ENCODE peak calls at places on chromosomes 5 and 9, in eight cellular contexts. W is hepatic stellate cell; O is DMS153; R is heart left ventricle; G is adipocyte; E is stimulated activated CD4-positive, alpha-beta T cell treated with anti-CD3 and anti-CD28 coated beads, Interleukin-15, amount 100 ng/mL, for 24 hours; Q is NCI-H460; F is heart right ventricle. J is an unnamed sample.

GRCh38 chr5:72171667-72172066 is 64.4 kb downstream of the MAP1B start:
- DNase-seq in W (no peak), Q (no peak), G (no peak), F (no peak), O (no peak), R (peak), E (peak), J (no peak)

GRCh38 chr9:38172601-38173000 is 103.6 kb upstream of the SHB start:
- DNase-seq in G (no peak), W (no peak), Q (no peak), O (no peak), F (no peak), R (no peak), E (no peak), J (no peak)

GRCh38 chr5:74304536-74304935 is 336.0 kb downstream of the ENC1 start:
- DNase-seq in Q (no peak), R (no peak), E (no peak), W (no peak), O (no peak), F (no peak), G (no peak), J (no peak)

GRCh38 chr9:132942541-132943182 is 1.8 kb downstream of the TSC1 start:
- DNase-seq in R (no peak), F (no peak), W (no peak), G (peak), E (no peak), Q (no peak), O (no peak), J (no peak)

GRCh38 chr9:93595461-93595860 is 19.1 kb downstream of the PHF2 start:
- DNase-seq in W (no peak), O (no peak), F (no peak), G (no peak), R (no peak), E (no peak), Q (no peak), J (no peak)

GRCh38 chr5:54022156-54022685 is 288.2 kb downstream of the ARL15 start:
- DNase-seq in R (no peak), F (no peak), O (no peak), E (no peak), Q (no peak), W (no peak), G (no peak), J (no peak)

GRCh38 chr5:14204785-14205321 is 61.7 kb downstream of the TRIO start:
- DNase-seq in O (peak), G (peak), E (no peak), R (peak), W (no peak), F (peak), Q (no peak), J (no peak)

GRCh38 chr5:148297695-148298094 is 14.5 kb upstream of the SPINK7 start:
- DNase-seq in R (no peak), E (no peak), G (no peak), Q (no peak), W (no peak), F (no peak), O (no peak), J (no peak)

GRCh38 chr9:127121628-127122175 is 733 bp downstream of the ANGPTL2 start:
- DNase-seq in Q (no peak), E (no peak), W (peak), F (no peak), G (peak), R (no peak), O (no peak), J (no peak)

GRCh38 chr5:127013407-127013806 is 17.0 kb downstream of the MARCHF3 start:
- DNase-seq in F (no peak), W (no peak), O (no peak), G (no peak), E (no peak), Q (no peak), R (no peak), J (no peak)

GRCh38 chr5:34905564-34905963 is 9.7 kb downstream of the RAD1 start:
- DNase-seq in F (no peak), E (no peak), Q (peak), R (no peak), G (peak), O (no peak), W (no peak), J (no peak)

GRCh38 chr5:96172436-96172835 is 210.8 kb upstream of the ELL2 start:
- DNase-seq in E (no peak), R (no peak), F (no peak), O (no peak), G (peak), W (peak), Q (no peak), J (no peak)

GRCh38 chr5:126188804-126189203 is 234.4 kb upstream of the GRAMD2B start:
- DNase-seq in W (no peak), E (no peak), F (no peak), G (no peak), O (no peak), Q (no peak), R (no peak), J (no peak)

GRCh38 chr9:91163773-91164471 is 197.8 kb downstream of the AUH start:
- DNase-seq in F (no peak), Q (no peak), O (no peak), R (no peak), E (no peak), G (no peak), W (no peak), J (no peak)

GRCh38 chr9:30172206-30172605 is 2212.2 kb upstream of the ACO1 start:
- DNase-seq in F (no peak), Q (no peak), W (no peak), R (no peak), O (no peak), G (no peak), E (no peak), J (no peak)

GRCh38 chr5:80825780-80826460 is 134.2 kb upstream of the RASGRF2 start:
- DNase-seq in E (no peak), Q (no peak), W (no peak), R (no peak), O (no peak), F (no peak), G (no peak), J (no peak)

GRCh38 chr5:176543428-176544182 is 5.5 kb upstream of the CDHR2 start:
- DNase-seq in O (peak), E (peak), R (peak), Q (peak), G (peak), W (no peak), F (peak), J (no peak)

GRCh38 chr5:143976055-143976454 is 164.1 kb downstream of the HMHB1 start:
- DNase-seq in W (no peak), O (no peak), R (no peak), Q (no peak), E (no peak), F (no peak), G (no peak), J (no peak)

GRCh38 chr5:115702025-115702424 is 76.2 kb upstream of the TMED7 start:
- DNase-seq in O (no peak), R (no peak), F (no peak), G (no peak), W (no peak), E (no peak), Q (no peak), J (no peak)

GRCh38 chr5:149913449-149914419 is 30.9 kb downstream of the PDE6A start:
- DNase-seq in E (no peak), F (no peak), R (no peak), O (no peak), Q (no peak), W (no peak), G (no peak), J (no peak)

J was measured in Panc1.